ENCODE peak calls at places on chromosomes 3 and 15, in four cellular contexts. Z is AG04450, W is Karpas-422, S is sigmoid colon. L is an unnamed sample.

GRCh38 chr15:39588531-39589192 is 7.8 kb downstream of the THBS1 start:
- DNase-seq in Z (no peak), W (no peak), S (no peak), L (no peak)

GRCh38 chr15:63462053-63462452 is 42.3 kb upstream of the USP3 start:
- DNase-seq in Z (peak; percentile 24), W (no peak), S (no peak), L (no peak)

GRCh38 chr15:91566116-91566515 is 287.4 kb upstream of the SLCO3A1 start:
- DNase-seq in Z (no peak), W (no peak), S (no peak), L (no peak)

GRCh38 chr15:25737218-25737643 is 125.9 kb downstream of the ATP10A start:
- DNase-seq in Z (no peak), W (no peak), S (peak; percentile 57), L (no peak)

GRCh38 chr3:22401499-22401898 is 650.5 kb upstream of the ZNF385D start:
- DNase-seq in Z (no peak), W (no peak), S (no peak), L (no peak)

GRCh38 chr15:52505141-52505540 is 23.5 kb downstream of the MYO5A start:
- DNase-seq in Z (no peak), W (no peak), S (no peak), L (peak; percentile 69)

GRCh38 chr15:33242165-33242564 is 47.7 kb upstream of the FMN1 start:
- DNase-seq in Z (no peak), W (no peak), S (no peak), L (no peak)

GRCh38 chr3:127112796-127113570 is 79.9 kb upstream of the PRR23E start:
- DNase-seq in Z (no peak), W (no peak), S (no peak), L (no peak)

GRCh38 chr3:39148116-39149058 is 5.0 kb downstream of the CSRNP1 start:
- DNase-seq in Z (no peak), W (peak; percentile 75), S (no peak), L (no peak)

GRCh38 chr3:141261472-141262171 is 30.0 kb downstream of the PXYLP1 start:
- DNase-seq in Z (no peak), W (no peak), S (no peak), L (no peak)

GRCh38 chr3:65114041-65114440 is 426.2 kb upstream of the ADAMTS9 start:
- DNase-seq in Z (no peak), W (no peak), S (no peak), L (no peak)

GRCh38 chr3:107064445-107065060 is 312.7 kb upstream of the CCDC54 start:
- DNase-seq in Z (peak; percentile 43), W (peak; percentile 86), S (peak; percentile 74), L (no peak)

GRCh38 chr3:120640231-120640630 is 41.8 kb downstream of the HGD start:
- DNase-seq in Z (no peak), W (no peak), S (no peak), L (no peak)

GRCh38 chr3:173380681-173381080 is 16.9 kb upstream of the NLGN1 start:
- DNase-seq in Z (no peak), W (no peak), S (no peak), L (no peak)

GRCh38 chr15:68151277-68151676 is 53.9 kb downstream of the CALML4 start:
- DNase-seq in Z (no peak), W (no peak), S (no peak), L (no peak)

GRCh38 chr15:45473068-45473467 is 49.5 kb downstream of the SLC30A4 start:
- DNase-seq in Z (no peak), W (no peak), S (no peak), L (no peak)

DNA sequence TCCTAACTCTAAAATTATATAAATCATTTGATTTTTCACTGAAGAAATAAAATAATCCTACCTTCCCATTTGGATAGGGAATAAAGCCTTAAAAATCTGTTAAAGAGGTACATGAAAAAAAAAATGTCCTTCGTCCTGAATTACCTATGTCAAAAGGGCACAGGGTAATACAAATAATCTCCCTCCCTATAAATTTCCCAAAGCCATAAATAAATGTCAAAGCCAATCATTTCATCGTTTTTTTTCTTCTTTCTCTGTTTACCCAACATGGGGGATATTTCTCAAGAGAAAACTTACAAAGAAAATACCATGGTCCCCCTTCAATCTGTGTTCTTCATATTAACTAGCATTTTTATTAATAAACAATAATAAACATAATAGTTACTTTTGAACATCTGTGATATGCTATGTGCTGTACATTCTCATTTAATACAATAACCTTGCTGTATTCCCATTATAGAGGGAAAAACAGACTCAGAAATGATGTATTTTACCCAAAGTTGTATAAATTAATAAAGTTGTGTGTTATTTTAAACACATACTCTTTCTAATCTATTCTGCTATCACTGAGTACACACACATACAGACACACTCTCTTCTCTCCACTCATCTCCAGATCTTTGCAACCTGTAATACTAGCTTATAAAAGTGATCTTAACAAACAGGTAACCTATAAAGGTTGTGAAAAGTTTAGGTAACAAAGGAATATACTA is 910 bp upstream of the ANKRD28 start:
- DNase-seq in Z (no peak), W (no peak), S (no peak), L (no peak)
- H3K4me3 ChIP-seq in Z (no peak overlapping the region), W (peak overlapping the region; percentile 64), S (peak overlapping the region; percentile 47), L (no peak overlapping the region)

DNA sequence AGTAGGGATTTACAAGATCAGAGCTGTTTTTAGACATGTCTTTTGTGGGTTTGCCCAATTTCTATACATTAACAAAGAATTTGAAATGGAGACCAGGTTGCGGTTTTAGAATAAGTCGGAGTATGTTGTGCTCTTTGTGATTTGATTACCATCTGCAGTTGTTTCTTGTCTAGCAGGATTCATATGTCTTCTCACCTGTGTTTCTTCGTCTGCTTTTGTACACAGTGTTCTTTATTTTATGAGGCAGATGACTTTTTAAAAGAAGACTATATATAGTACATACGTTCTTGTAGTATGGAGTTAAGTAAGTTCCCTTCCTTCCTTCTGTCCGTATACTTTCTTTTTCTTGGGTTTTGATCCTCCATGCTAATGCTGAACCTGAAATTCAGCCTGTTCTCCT is 175.3 kb upstream of the LRRFIP2 start:
- DNase-seq in Z (no peak), W (no peak), S (no peak), L (no peak)
- H3K4me3 ChIP-seq in Z (no peak overlapping the region), W (no peak overlapping the region), S (no peak overlapping the region), L (no peak overlapping the region)

GRCh38 chr3:15429080-15429479 is 1.7 kb downstream of the EAF1 start:
- DNase-seq in Z (no peak), W (no peak), S (no peak), L (no peak)
- H3K4me3 ChIP-seq in Z (peak overlapping the region; percentile 95), W (peak overlapping the region; percentile 82), S (no peak overlapping the region), L (peak overlapping the region; percentile 84)

GRCh38 chr3:138863776-138864113 is 29.0 kb upstream of the PIK3CB start:
- DNase-seq in Z (no peak), W (no peak), S (no peak), L (no peak)

GRCh38 chr3:138867996-138868395 is 33.3 kb upstream of the PIK3CB start:
- DNase-seq in Z (no peak), W (no peak), S (no peak), L (no peak)

GRCh38 chr3:138862531-138862923 is 27.8 kb upstream of the PIK3CB start:
- DNase-seq in Z (no peak), W (peak; percentile 45), S (no peak), L (no peak)

GRCh38 chr3:138861755-138862333 is 27.1 kb upstream of the PIK3CB start:
- DNase-seq in Z (no peak), W (no peak), S (no peak), L (no peak)

GRCh38 chr3:138862924-138863775 is 28.4 kb upstream of the PIK3CB start:
- DNase-seq in Z (no peak), W (no peak), S (no peak), L (no peak)
- H3K4me3 ChIP-seq in Z (no peak overlapping the region), W (no peak overlapping the region), S (no peak overlapping the region), L (no peak overlapping the region)

GRCh38 chr15:73951591-73951990 is 25.3 kb downstream of the LOXL1 start:
- DNase-seq in Z (no peak), W (no peak), S (no peak), L (peak; percentile 36)
- H3K4me3 ChIP-seq in Z (no peak overlapping the region), W (no peak overlapping the region), S (no peak overlapping the region), L (no peak overlapping the region)

DNA sequence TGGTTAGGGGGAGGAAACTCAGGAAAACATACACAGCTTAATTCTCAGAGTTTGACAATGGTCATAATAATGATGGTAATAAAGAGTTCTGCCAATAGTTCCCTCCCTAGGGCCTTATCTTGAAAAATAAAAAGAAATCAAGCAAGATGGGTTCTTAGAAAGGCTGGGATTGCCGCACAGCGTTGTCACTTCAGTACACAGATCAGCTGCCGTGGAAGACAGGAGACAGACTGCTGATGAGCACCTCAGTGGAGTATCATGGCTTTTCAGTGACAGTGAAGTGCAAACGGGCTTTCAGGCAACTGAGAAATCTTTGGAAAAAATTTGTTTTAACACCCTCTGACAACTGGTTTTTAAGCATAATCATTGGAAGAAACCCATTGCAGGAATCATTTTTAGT is 418.7 kb downstream of the OTOL1 start:
- DNase-seq in Z (no peak), W (no peak), S (no peak), L (no peak)
- H3K4me3 ChIP-seq in Z (no peak overlapping the region), W (no peak overlapping the region), S (no peak overlapping the region), L (no peak overlapping the region)

GRCh38 chr3:179151474-179151873 is 3.3 kb downstream of the PIK3CA start:
- DNase-seq in Z (no peak), W (no peak), S (no peak), L (no peak)
- H3K4me3 ChIP-seq in Z (no peak overlapping the region), W (no peak overlapping the region), S (no peak overlapping the region), L (no peak overlapping the region)

GRCh38 chr3:58679974-58680656 is 13.5 kb upstream of the FAM3D start:
- DNase-seq in Z (no peak), W (no peak), S (no peak), L (no peak)
- H3K4me3 ChIP-seq in Z (no peak overlapping the region), W (no peak overlapping the region), S (no peak overlapping the region), L (no peak overlapping the region)

L was measured in lower lobe of right lung.